ENCODE peak calls at places on chromosome 19, in seven cellular contexts. G is WTC11, O is neural progenitor cell, J is Calu3, E is fibroblast of lung, T is tibial artery, X is mesothelial cell of epicardium. R is an unnamed sample.

GRCh38 chr19:17236414-17236716 is 9.4 kb downstream of the NR2F6 start:
- DNase-seq in J (no peak), T (no peak), E (no peak), O (no peak), X (no peak), G (no peak), R (no peak)

GRCh38 chr19:44602071-44602470 is 11.3 kb upstream of the IGSF23 start:
- DNase-seq in O (no peak), T (no peak), E (no peak), J (no peak), G (no peak), X (no peak), R (no peak)

GRCh38 chr19:4108767-4109625 is 14.9 kb downstream of the MAP2K2 start:
- DNase-seq in E (no peak), J (no peak), T (no peak), G (no peak), X (no peak), O (no peak), R (no peak)

GRCh38 chr19:38044267-38045111 is 137.5 kb downstream of the SIPA1L3 start:
- DNase-seq in X (no peak), G (no peak), O (no peak), J (no peak), E (peak), T (no peak), R (no peak)

GRCh38 chr19:38500450-38500849 is 67.0 kb downstream of the RYR1 start:
- DNase-seq in E (no peak), O (no peak), J (no peak), T (no peak), X (no peak), G (no peak), R (no peak)

GRCh38 chr19:4068058-4068966 is 1.6 kb upstream of the ZBTB7A start:
- DNase-seq in T (no peak), G (no peak), O (no peak), E (no peak), X (no peak), J (no peak), R (no peak)

GRCh38 chr19:6587093-6587820 is 3.7 kb downstream of the CD70 start:
- DNase-seq in J (no peak), G (peak), E (no peak), O (peak), T (no peak), X (no peak), R (no peak)

GRCh38 chr19:58398087-58398486 is 2.6 kb downstream of the RNF225 start:
- DNase-seq in J (no peak), X (no peak), O (no peak), T (no peak), E (no peak), G (no peak), R (no peak)

GRCh38 chr19:5108866-5109265 is 140.0 kb downstream of the KDM4B start:
- DNase-seq in X (no peak), E (no peak), T (no peak), O (no peak), J (no peak), G (no peak), R (no peak)

GRCh38 chr19:51357952-51358351 is 8.2 kb downstream of the ETFB start:
- DNase-seq in O (no peak), T (no peak), G (no peak), E (no peak), X (no peak), J (no peak), R (no peak)

GRCh38 chr19:39224910-39225309 is 19.9 kb downstream of the IFNL3 start:
- DNase-seq in G (peak), X (no peak), T (no peak), O (peak), J (no peak), E (no peak), R (no peak)

GRCh38 chr19:42285546-42285945 is 16.4 kb upstream of the PRR19 start:
- DNase-seq in G (no peak), O (peak), T (no peak), E (no peak), J (no peak), X (no peak), R (no peak)

GRCh38 chr19:58519355-58520256 is at the start of gene ZBTB45:
- DNase-seq in G (peak), J (peak), X (peak), T (peak), O (peak), E (peak), R (peak)

GRCh38 chr19:4930664-4931063 is 21.4 kb downstream of the UHRF1 start:
- DNase-seq in E (peak), T (no peak), O (no peak), X (no peak), J (no peak), G (no peak), R (no peak)

GRCh38 chr19:6023085-6023682 is 45.2 kb upstream of the RANBP3 start:
- DNase-seq in G (no peak), E (peak), X (no peak), O (no peak), J (no peak), T (no peak), R (no peak)

GRCh38 chr19:49988433-49988832 is 27.5 kb upstream of the SIGLEC11 start:
- DNase-seq in T (no peak), G (no peak), J (no peak), O (no peak), E (peak), X (no peak), R (no peak)

DNA sequence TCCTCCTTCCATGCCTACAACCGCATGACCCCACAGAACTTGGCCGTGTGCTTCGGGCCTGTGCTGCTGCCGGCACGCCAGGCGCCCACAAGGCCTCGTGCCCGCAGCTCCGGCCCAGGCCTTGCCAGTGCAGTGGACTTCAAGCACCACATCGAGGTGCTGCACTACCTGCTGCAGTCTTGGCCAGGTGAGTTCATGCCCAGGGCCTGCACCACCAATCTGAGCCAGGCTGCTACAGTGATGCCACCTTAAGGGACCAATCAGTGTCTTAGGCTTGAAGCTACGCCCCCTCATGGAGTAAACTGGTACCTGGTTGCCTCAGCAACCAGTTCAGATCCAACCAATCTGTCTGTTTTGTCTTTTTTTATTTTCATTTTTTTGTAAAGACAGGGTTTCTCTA is 5.2 kb downstream of the SYDE1 start:
- DNase-seq in X (no peak), J (no peak), O (no peak), G (peak), T (no peak), E (no peak), R (no peak)
- TF ChIP-seq CTCF in X (no peak), J (no peak), O (no peak), G (peak), T (no peak), E (no peak), R (no peak)

DNA sequence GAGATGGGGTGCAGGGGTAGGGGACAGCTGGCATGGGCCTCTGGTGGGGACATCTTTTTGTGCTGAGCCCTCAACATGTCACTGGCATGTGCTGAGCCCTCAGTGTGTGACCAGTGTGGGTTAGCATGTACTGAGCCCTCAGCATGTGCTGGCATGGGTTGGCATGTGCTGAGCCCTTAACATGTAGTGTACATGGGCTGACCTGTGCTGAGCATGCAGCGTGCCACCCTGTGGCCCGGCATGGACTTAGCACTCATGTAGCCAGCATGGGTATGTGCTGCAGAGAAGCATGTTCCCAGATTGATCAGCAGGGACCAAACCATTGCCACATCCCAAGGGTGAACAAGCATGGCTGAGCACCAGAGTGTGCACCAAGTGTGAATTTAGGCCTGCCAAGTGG is 11.5 kb downstream of the HIPK4 start:
- DNase-seq in E (no peak), O (no peak), G (no peak), T (no peak), X (no peak), J (no peak), R (no peak)
- TF ChIP-seq CTCF in E (no peak), O (no peak), G (no peak), T (no peak), X (no peak), J (no peak), R (no peak)

GRCh38 chr19:46721269-46722003 is 4.5 kb upstream of the PRKD2 start:
- DNase-seq in G (peak), O (peak), T (no peak), J (no peak), E (no peak), X (no peak), R (no peak)
- TF ChIP-seq CTCF in G (peak), O (peak), T (no peak), J (peak), E (no peak), X (no peak), R (no peak)

GRCh38 chr19:16071072-16071691 is 5.1 kb upstream of the TPM4 start:
- DNase-seq in O (no peak), X (no peak), E (no peak), G (no peak), J (no peak), T (no peak), R (no peak)
- TF ChIP-seq CTCF in O (no peak), X (no peak), E (no peak), G (no peak), J (no peak), T (no peak), R (no peak)

GRCh38 chr19:54030895-54031586 is 32.7 kb downstream of the VSTM1 start:
- DNase-seq in E (no peak), O (no peak), X (no peak), T (no peak), J (peak), G (no peak), R (no peak)
- TF ChIP-seq CTCF in E (peak), O (peak), X (peak), T (no peak), J (peak), G (peak), R (no peak)

GRCh38 chr19:11346104-11346940 is at the start of the genes CCDC159 and TMEM205:
- DNase-seq in E (peak), X (peak), G (peak), J (peak), T (peak), O (peak), R (peak)
- TF ChIP-seq CTCF in E (no peak), X (no peak), G (no peak), J (no peak), T (no peak), O (peak), R (no peak)

DNA sequence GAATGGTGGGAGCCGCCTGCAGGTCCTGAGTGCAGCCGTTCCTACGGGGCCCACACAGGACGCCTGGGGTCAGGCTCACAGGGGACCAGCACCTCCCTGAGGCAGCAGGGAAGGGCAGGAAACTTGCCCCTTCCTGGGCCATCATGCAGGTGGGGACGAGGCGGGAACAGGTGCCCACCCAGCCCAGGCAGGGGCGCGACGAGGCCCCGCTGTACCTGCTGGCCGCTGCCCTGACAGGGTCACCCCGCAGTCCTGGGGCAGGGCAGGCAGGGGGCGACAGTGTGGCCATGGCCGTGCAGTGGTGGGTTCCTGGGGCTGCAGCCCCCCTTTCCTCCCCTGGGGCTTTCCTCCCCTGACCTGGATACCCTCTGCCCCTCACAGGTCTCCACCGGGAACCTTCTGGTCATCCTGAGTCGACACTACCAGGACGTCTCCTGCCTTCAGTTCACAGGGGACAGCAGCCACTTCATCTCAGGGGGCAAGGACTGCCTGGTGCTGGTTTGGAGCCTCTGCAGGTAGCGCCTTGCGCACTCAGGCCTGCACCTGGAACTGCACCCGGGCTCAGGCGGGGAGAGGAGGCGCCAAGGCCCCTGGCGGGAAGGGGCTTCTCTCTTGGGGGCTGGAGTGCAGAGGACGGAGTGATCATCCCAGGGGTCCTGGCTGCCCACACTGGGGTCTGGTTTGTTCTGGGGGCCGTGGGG is 5.4 kb downstream of the WDR18 start:
- DNase-seq in G (peak), J (no peak), X (no peak), E (no peak), T (no peak), O (no peak), R (no peak)
- TF ChIP-seq CTCF in G (peak), J (no peak), X (no peak), E (no peak), T (no peak), O (peak), R (no peak)

DNA sequence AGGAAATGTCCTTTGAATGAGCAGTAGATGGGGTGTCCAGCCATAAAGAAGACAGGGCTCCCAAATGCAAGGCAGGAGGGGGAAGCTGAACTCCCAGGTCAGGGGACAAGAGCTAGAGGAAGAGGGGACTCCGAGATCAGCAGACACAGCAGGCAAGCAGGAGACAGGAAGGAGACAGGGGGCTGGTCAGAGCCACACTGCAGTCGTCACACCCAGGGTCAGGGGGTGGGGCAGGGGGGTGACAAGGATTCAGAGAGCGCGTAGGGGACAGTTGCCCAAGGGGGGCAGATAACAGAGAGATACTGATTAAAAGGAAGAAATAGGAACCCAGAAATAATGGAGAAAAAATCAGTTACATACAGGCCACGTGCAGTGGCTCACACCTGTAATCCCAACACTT is 3.2 kb downstream of the HSD17B14 start:
- DNase-seq in X (no peak), G (no peak), T (no peak), O (no peak), E (no peak), J (no peak), R (no peak)
- TF ChIP-seq CTCF in X (no peak), G (no peak), T (no peak), O (no peak), E (no peak), J (no peak), R (no peak)

R was measured in thoracic aorta.